ENCODE peak calls at places on chromosomes 2 and 18, in six cellular contexts. M, O, D, U, Y and L are unnamed samples.

GRCh38 chr2:3423492-3424170 is 44.1 kb downstream of the TRAPPC12 start:
- DNase-seq in M (peak), O (peak), D (peak), U (peak), Y (peak), L (peak)

GRCh38 chr18:77067315-77068061 is 65.1 kb downstream of the MBP start:
- DNase-seq in M (peak), O (no peak), D (peak), U (peak), Y (no peak), L (no peak)

GRCh38 chr2:191869781-191870180 is 22.9 kb upstream of the CAVIN2 start:
- DNase-seq in M (no peak), O (no peak), D (no peak), U (no peak), Y (no peak), L (no peak)

GRCh38 chr18:55732227-55733106 is 144.5 kb upstream of the TCF4 start:
- DNase-seq in M (no peak), O (no peak), D (no peak), U (no peak), Y (no peak), L (no peak)

GRCh38 chr2:75790790-75791467 is 80.2 kb upstream of the GCFC2 start:
- DNase-seq in M (no peak), O (no peak), D (no peak), U (no peak), Y (no peak), L (no peak)

GRCh38 chr2:2838548-2838845 is 507.4 kb upstream of the MYT1L start:
- DNase-seq in M (no peak), O (no peak), D (no peak), U (no peak), Y (no peak), L (no peak)

GRCh38 chr2:33763671-33764310 is 164.7 kb upstream of the FAM98A start:
- DNase-seq in M (no peak), O (no peak), D (no peak), U (peak), Y (peak), L (no peak)

GRCh38 chr2:170030040-170030439 is 147.9 kb upstream of the MYO3B start:
- DNase-seq in M (no peak), O (no peak), D (no peak), U (no peak), Y (no peak), L (no peak)

GRCh38 chr2:7378642-7379041 is 461.4 kb downstream of the RNF144A start:
- DNase-seq in M (no peak), O (no peak), D (no peak), U (no peak), Y (no peak), L (no peak)

GRCh38 chr2:155905640-155906039 is 426.9 kb downstream of the NR4A2 start:
- DNase-seq in M (no peak), O (no peak), D (no peak), U (no peak), Y (no peak), L (no peak)

GRCh38 chr18:11520536-11520935 is 88.9 kb upstream of the SLC35G4 start:
- DNase-seq in M (no peak), O (no peak), D (no peak), U (no peak), Y (no peak), L (no peak)

GRCh38 chr2:155825876-155826275 is 506.6 kb downstream of the NR4A2 start:
- DNase-seq in M (no peak), O (no peak), D (peak), U (no peak), Y (no peak), L (no peak)

GRCh38 chr2:57867730-57868129 is 178.9 kb upstream of the VRK2 start:
- DNase-seq in M (no peak), O (no peak), D (no peak), U (no peak), Y (no peak), L (no peak)

GRCh38 chr2:64624862-64625261 is 28.9 kb downstream of the SERTAD2 start:
- DNase-seq in M (no peak), O (no peak), D (no peak), U (no peak), Y (no peak), L (no peak)

GRCh38 chr2:176500921-176501320 is 231.7 kb downstream of the MTX2 start:
- DNase-seq in M (no peak), O (no peak), D (no peak), U (no peak), Y (no peak), L (no peak)

GRCh38 chr2:85585781-85586105 is 1.5 kb downstream of the VAMP5 start:
- DNase-seq in M (no peak), O (no peak), D (no peak), U (no peak), Y (no peak), L (no peak)

GRCh38 chr2:70371753-70372152 is 69.9 kb upstream of the FAM136A start:
- DNase-seq in M (no peak), O (no peak), D (no peak), U (no peak), Y (no peak), L (no peak)

GRCh38 chr2:27729614-27730013 is 41.9 kb upstream of the MRPL33 start:
- DNase-seq in M (no peak), O (no peak), D (no peak), U (no peak), Y (no peak), L (no peak)

GRCh38 chr2:37377187-37377532 is 32.7 kb downstream of the QPCT start:
- DNase-seq in M (no peak), O (no peak), D (no peak), U (peak), Y (no peak), L (peak)

GRCh38 chr2:159201321-159202063 is 85.0 kb downstream of the WDSUB1 start:
- DNase-seq in M (no peak), O (no peak), D (no peak), U (no peak), Y (peak), L (no peak)

GRCh38 chr2:55776479-55776878 is 82.8 kb upstream of the PNPT1 start:
- DNase-seq in M (no peak), O (no peak), D (no peak), U (no peak), Y (no peak), L (no peak)

GRCh38 chr2:235666240-235666781 is 172.5 kb downstream of the AGAP1 start:
- DNase-seq in M (no peak), O (peak), D (peak), U (peak), Y (peak), L (peak)

GRCh38 chr18:51478908-51479307 is 281.4 kb upstream of the MEX3C start:
- DNase-seq in M (no peak), O (no peak), D (no peak), U (no peak), Y (no peak), L (no peak)

GRCh38 chr2:187593697-187594096 is 39.5 kb upstream of the TFPI start:
- DNase-seq in M (no peak), O (no peak), D (no peak), U (no peak), Y (no peak), L (no peak)

GRCh38 chr2:237500681-237501424 is 13.8 kb downstream of the MLPH start:
- DNase-seq in M (no peak), O (no peak), D (no peak), U (peak), Y (no peak), L (no peak)

GRCh38 chr2:218898109-218898878 is 17.6 kb downstream of the WNT10A start:
- DNase-seq in M (peak), O (peak), D (peak), U (peak), Y (no peak), L (peak)

GRCh38 chr18:31447530-31448191 is at the start of gene DSG3:
- DNase-seq in M (no peak), O (no peak), D (no peak), U (peak), Y (no peak), L (no peak)

GRCh38 chr2:191064590-191064989 is 50.6 kb upstream of the STAT1 start:
- DNase-seq in M (no peak), O (no peak), D (no peak), U (no peak), Y (no peak), L (no peak)

GRCh38 chr2:112151701-112152440 is 13.7 kb downstream of the FBLN7 start:
- DNase-seq in M (no peak), O (no peak), D (no peak), U (no peak), Y (no peak), L (no peak)

GRCh38 chr18:74524097-74524496 is 10.2 kb upstream of the CNDP1 start:
- DNase-seq in M (no peak), O (no peak), D (peak), U (no peak), Y (peak), L (peak)

GRCh38 chr2:195410272-195410671 is 246.8 kb upstream of the SLC39A10 start:
- DNase-seq in M (no peak), O (no peak), D (no peak), U (no peak), Y (no peak), L (no peak)

GRCh38 chr2:155372969-155373368 is 674.5 kb downstream of the KCNJ3 start:
- DNase-seq in M (no peak), O (no peak), D (no peak), U (peak), Y (no peak), L (no peak)

GRCh38 chr2:126889071-126889470 is 9.6 kb upstream of the TEX51 start:
- DNase-seq in M (no peak), O (no peak), D (no peak), U (no peak), Y (no peak), L (no peak)

GRCh38 chr2:109129356-109129920 is 433 bp downstream of the SH3RF3 start:
- DNase-seq in M (no peak), O (peak), D (no peak), U (no peak), Y (no peak), L (no peak)

GRCh38 chr2:176105727-176106635 is 1.1 kb upstream of the HOXD11 start:
- DNase-seq in M (no peak), O (no peak), D (no peak), U (no peak), Y (no peak), L (no peak)